ENCODE peak calls at places on chromosomes 3 and 15, in four cellular contexts. L is WERI-Rb-1, U is body of pancreas, E is ovary. A is an unnamed sample.

GRCh38 chr15:74173545-74174215 is at the start of gene ISLR:
- DNase-seq in L (no peak), U (peak; percentile 9), E (peak; percentile 82), A (peak; percentile 51)

GRCh38 chr3:63855333-63855940 is 8.2 kb downstream of the THOC7 start:
- DNase-seq in L (no peak), U (no peak), E (no peak), A (no peak)

GRCh38 chr3:142947352-142947751 is 16.1 kb downstream of the PAQR9 start:
- DNase-seq in L (no peak), U (no peak), E (no peak), A (no peak)

GRCh38 chr15:70486451-70487379 is 276.6 kb downstream of the UACA start:
- DNase-seq in L (no peak), U (no peak), E (no peak), A (peak; percentile 84)

GRCh38 chr15:84079885-84080777 is 155.4 kb upstream of the GOLGA6L4 start:
- DNase-seq in L (peak; percentile 71), U (peak; percentile 26), E (peak; percentile 15), A (no peak)

GRCh38 chr3:128435058-128435457 is 31.6 kb downstream of the DNAJB8 start:
- DNase-seq in L (peak; percentile 37), U (peak; percentile 59), E (no peak), A (no peak)

GRCh38 chr3:64244011-64244942 is 19.0 kb upstream of the PRICKLE2 start:
- DNase-seq in L (no peak), U (no peak), E (no peak), A (no peak)

GRCh38 chr15:91165850-91166249 is 65.8 kb downstream of the SV2B start:
- DNase-seq in L (no peak), U (no peak), E (no peak), A (no peak)

GRCh38 chr3:111534701-111535100 is 7.3 kb upstream of the CD96 start:
- DNase-seq in L (no peak), U (no peak), E (no peak), A (no peak)

GRCh38 chr3:168431436-168431835 is 335.7 kb upstream of the GOLIM4 start:
- DNase-seq in L (no peak), U (no peak), E (no peak), A (no peak)

GRCh38 chr15:93974804-93975481 is 256.4 kb upstream of the MCTP2 start:
- DNase-seq in L (no peak), U (peak; percentile 23), E (peak; percentile 31), A (no peak)

GRCh38 chr15:59138243-59138642 is 33.3 kb downstream of the CCNB2 start:
- DNase-seq in L (peak; percentile 71), U (peak; percentile 38), E (no peak), A (no peak)

GRCh38 chr3:111690242-111690641 is 95.1 kb upstream of the ZBED2 start:
- DNase-seq in L (no peak), U (no peak), E (no peak), A (peak; percentile 46)

GRCh38 chr3:88041005-88041404 is 17.8 kb downstream of the CGGBP1 start:
- DNase-seq in L (no peak), U (no peak), E (no peak), A (no peak)

GRCh38 chr3:185976977-185977678 is 39.3 kb upstream of the TRA2B start:
- DNase-seq in L (peak; percentile 75), U (peak; percentile 81), E (peak; percentile 51), A (no peak)

GRCh38 chr3:113423699-113424098 is 17.6 kb downstream of the CFAP44 start:
- DNase-seq in L (no peak), U (no peak), E (no peak), A (no peak)

GRCh38 chr15:34084086-34084485 is 17.6 kb downstream of the EMC7 start:
- DNase-seq in L (no peak), U (no peak), E (no peak), A (peak; percentile 68)

GRCh38 chr3:12229144-12229871 is 59.6 kb upstream of the PPARG start:
- DNase-seq in L (no peak), U (no peak), E (no peak), A (no peak)

GRCh38 chr15:67762610-67763368 is 62.5 kb upstream of the SKOR1 start:
- DNase-seq in L (no peak), U (no peak), E (no peak), A (peak; percentile 31)

GRCh38 chr3:52041118-52041847 is 15.1 kb downstream of the DUSP7 start:
- DNase-seq in L (peak; percentile 69), U (no peak), E (no peak), A (no peak)

GRCh38 chr3:157042226-157042625 is 117.7 kb downstream of the CCNL1 start:
- DNase-seq in L (no peak), U (no peak), E (no peak), A (no peak)
- TF ChIP-seq CTCF in L (no peak), U (no peak), E (no peak), A (no peak)

GRCh38 chr3:38579146-38579545 is 70.3 kb downstream of the SCN5A start:
- DNase-seq in L (no peak), U (peak; percentile 55), E (no peak), A (no peak)

GRCh38 chr3:38578551-38578950 is 70.9 kb downstream of the SCN5A start:
- DNase-seq in L (no peak), U (no peak), E (no peak), A (no peak)

GRCh38 chr3:38576131-38577088 is 73.1 kb downstream of the SCN5A start:
- DNase-seq in L (peak; percentile 0), U (no peak), E (no peak), A (no peak)

GRCh38 chr3:38577089-38578080 is 72.1 kb downstream of the SCN5A start:
- DNase-seq in L (no peak), U (no peak), E (no peak), A (no peak)

DNA sequence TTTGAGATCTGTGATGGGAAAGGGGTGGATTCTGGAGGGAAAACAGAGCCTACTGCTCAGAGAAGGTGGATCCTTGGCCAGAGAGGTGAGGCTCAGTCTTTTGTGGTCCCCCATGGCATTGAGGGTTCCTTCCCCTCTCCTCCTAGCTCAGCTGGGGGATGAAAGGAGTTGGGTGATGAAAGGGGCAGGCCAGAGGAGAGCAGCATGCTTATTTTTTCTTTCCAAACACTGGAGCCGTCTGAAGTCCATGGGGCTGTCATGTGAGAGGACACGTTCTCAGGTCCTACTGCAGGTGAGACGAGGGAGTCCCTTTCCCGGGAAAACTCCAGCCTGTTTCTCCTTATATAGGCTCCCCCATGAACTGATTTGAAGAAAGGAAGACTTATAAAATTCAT is 71.4 kb downstream of the SCN5A start:
- DNase-seq in L (no peak), U (no peak), E (no peak), A (no peak)
- H3K4me3 ChIP-seq in L (no peak overlapping the region), U (no peak overlapping the region), E (no peak overlapping the region), A (no peak overlapping the region)

GRCh38 chr3:104429727-104430126 is 937.0 kb upstream of the ALCAM start:
- DNase-seq in L (no peak), U (no peak), E (no peak), A (no peak)
- TF ChIP-seq CTCF in L (no peak), U (no peak), E (no peak), A (no peak)

GRCh38 chr3:119794971-119795612 is 13.2 kb downstream of the NR1I2 start:
- DNase-seq in L (no peak), U (no peak), E (no peak), A (no peak)

GRCh38 chr3:119796785-119797184 is 14.9 kb downstream of the NR1I2 start:
- DNase-seq in L (no peak), U (no peak), E (no peak), A (no peak)

GRCh38 chr3:119794401-119794800 is 12.5 kb downstream of the NR1I2 start:
- DNase-seq in L (no peak), U (no peak), E (no peak), A (no peak)

GRCh38 chr3:119796368-119796767 is 14.5 kb downstream of the NR1I2 start:
- DNase-seq in L (no peak), U (no peak), E (no peak), A (no peak)

DNA sequence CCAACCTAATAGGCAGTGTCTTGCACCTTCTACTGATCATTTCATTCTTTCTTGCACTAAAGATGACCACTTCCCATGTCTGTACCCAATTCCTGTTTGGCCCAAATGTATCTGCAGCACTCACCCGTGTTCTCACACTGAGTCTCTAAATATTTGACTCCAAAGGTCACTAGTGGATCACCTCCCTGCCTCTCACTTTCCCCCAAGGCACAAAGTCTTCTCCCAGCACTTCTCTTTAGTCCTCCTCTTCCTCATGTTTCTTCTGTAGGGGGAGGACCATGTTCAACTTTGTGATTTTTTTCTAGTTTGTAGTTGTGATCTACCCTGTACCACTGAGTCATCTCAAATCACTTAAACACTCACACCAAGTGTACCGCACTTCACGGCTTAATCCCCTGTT is 13.9 kb downstream of the NR1I2 start:
- DNase-seq in L (no peak), U (no peak), E (no peak), A (no peak)
- H3K4me3 ChIP-seq in L (no peak overlapping the region), U (no peak overlapping the region), E (no peak overlapping the region), A (no peak overlapping the region)

GRCh38 chr3:14549256-14549931 is 9.3 kb upstream of the GRIP2 start:
- DNase-seq in L (no peak), U (no peak), E (no peak), A (no peak)
- TF ChIP-seq CTCF in L (peak; percentile 40), U (no peak), E (no peak), A (peak; percentile 45)